ENCODE peak calls at places on chromosome 13, in four cellular contexts. C is fibroblast of pulmonary artery, V is foreskin fibroblast, U is heart left ventricle. A is an unnamed sample.

GRCh38 chr13:75399168-75399878 is 82.6 kb downstream of the TBC1D4 start:
- DNase-seq in C (peak), V (peak), U (no peak), A (no peak)

GRCh38 chr13:85261757-85262346 is 537.4 kb downstream of the SLITRK6 start:
- DNase-seq in C (peak), V (peak), U (no peak), A (no peak)

GRCh38 chr13:102724923-102725322 is 30.1 kb upstream of the METTL21C start:
- DNase-seq in C (peak), V (peak), U (no peak), A (no peak)

GRCh38 chr13:68697551-68697950 is 1410.1 kb upstream of the ATXN8OS start:
- DNase-seq in C (no peak), V (no peak), U (no peak), A (no peak)

GRCh38 chr13:112069063-112069726 is 2.2 kb downstream of the SOX1 start:
- DNase-seq in C (no peak), V (no peak), U (no peak), A (no peak)

GRCh38 chr13:50080158-50080855 is 65.1 kb downstream of the KCNRG start:
- DNase-seq in C (peak), V (peak), U (no peak), A (peak)

GRCh38 chr13:50518791-50519201 is 324.7 kb downstream of the DLEU7 start:
- DNase-seq in C (no peak), V (peak), U (no peak), A (no peak)

GRCh38 chr13:23868521-23868920 is 20.7 kb downstream of the MIPEP start:
- DNase-seq in C (peak), V (peak), U (no peak), A (no peak)

GRCh38 chr13:30585748-30586262 is 31.9 kb upstream of the USPL1 start:
- DNase-seq in C (peak), V (peak), U (no peak), A (no peak)

GRCh38 chr13:69124996-69125395 is 982.6 kb upstream of the ATXN8OS start:
- DNase-seq in C (no peak), V (no peak), U (no peak), A (no peak)

GRCh38 chr13:24232037-24232436 is 71.5 kb downstream of the SPATA13 start:
- DNase-seq in C (no peak), V (no peak), U (no peak), A (no peak)

DNA sequence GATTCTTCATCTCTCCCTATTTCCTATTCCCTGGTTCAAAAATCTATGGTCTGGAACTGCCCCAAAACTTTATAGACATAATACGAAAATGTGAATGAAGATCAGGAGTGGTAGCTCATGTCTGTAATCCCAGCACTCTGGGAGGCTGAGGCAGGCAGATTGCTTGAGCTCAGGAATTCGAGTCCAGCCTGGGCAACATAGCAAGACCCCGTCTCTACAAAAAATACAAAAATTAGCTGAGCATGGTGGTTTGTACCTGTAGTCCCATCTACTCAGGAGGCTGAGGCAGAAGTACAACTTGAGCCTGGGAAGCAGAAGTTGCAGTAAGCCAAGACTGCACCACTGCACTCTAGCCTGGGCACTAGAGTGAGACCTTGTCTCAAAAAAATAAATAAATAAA is 35.1 kb downstream of the UGGT2 start:
- DNase-seq in C (no peak), V (no peak), U (no peak), A (no peak)
- H3K4me3 ChIP-seq in C (no peak), V (no peak), U (no peak), A (no peak)

DNA sequence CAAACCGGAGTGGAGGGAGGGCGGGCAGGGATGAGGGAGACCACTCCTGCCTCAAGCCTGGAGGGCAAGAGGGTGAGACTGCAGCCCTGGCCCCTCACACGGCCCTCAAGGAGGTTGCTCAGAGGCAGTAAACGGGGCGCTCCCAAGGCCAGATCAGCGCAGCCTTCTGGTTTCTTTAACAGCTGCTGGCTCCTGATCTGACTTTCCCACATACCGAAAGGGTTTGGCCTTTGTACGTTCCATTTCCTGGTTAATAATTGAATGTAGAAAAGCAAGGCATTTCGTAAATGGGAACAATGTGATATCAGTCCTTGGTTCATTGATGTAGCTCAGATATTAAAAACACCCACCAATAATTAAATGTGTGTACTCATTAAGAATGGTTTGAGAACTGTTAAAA is 71.5 kb downstream of the GGACT start:
- DNase-seq in C (no peak), V (no peak), U (no peak), A (no peak)
- H3K4me3 ChIP-seq in C (no peak), V (no peak), U (no peak), A (no peak)

GRCh38 chr13:33678906-33679657 is 138.9 kb upstream of the RFC3 start:
- DNase-seq in C (peak), V (no peak), U (peak), A (no peak)

GRCh38 chr13:33678084-33678483 is 139.9 kb upstream of the RFC3 start:
- DNase-seq in C (no peak), V (no peak), U (no peak), A (no peak)

GRCh38 chr13:33676700-33677048 is 141.3 kb upstream of the RFC3 start:
- DNase-seq in C (peak), V (peak), U (peak), A (peak)

GRCh38 chr13:33677215-33677614 is 140.7 kb upstream of the RFC3 start:
- DNase-seq in C (no peak), V (no peak), U (no peak), A (no peak)

DNA sequence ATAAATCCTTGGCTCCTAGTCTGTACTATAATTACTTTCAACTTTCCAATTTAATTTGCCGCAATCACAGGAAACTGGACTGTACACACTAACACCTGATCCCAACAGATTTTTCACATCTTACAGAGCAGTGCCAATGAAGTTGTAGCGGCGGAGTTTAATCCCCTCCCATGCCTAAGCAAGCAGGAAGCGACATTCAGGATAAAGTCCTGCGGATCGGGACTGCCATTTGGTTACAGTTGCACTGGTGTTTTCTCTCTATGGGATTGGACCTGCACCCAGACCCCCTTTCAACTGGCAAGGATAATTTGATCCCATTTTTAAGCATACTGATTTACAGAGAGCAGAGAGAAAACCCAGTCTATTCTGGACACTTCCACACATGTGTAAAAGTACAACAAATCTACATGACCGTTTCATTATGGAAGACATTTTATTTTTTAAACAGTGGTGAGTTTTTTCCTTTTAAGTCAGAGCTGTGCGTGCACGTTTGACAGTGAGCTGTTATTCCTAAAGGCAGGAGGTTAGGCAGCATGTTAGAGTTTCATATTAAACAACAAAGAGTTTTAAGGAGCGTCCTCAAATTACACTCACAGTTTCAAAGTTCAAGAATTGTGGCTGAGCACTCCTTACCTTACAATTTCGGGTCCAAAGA is 141.8 kb upstream of the RFC3 start:
- DNase-seq in C (peak), V (peak), U (no peak), A (no peak)
- H3K4me3 ChIP-seq in C (peak), V (peak), U (peak), A (peak)

DNA sequence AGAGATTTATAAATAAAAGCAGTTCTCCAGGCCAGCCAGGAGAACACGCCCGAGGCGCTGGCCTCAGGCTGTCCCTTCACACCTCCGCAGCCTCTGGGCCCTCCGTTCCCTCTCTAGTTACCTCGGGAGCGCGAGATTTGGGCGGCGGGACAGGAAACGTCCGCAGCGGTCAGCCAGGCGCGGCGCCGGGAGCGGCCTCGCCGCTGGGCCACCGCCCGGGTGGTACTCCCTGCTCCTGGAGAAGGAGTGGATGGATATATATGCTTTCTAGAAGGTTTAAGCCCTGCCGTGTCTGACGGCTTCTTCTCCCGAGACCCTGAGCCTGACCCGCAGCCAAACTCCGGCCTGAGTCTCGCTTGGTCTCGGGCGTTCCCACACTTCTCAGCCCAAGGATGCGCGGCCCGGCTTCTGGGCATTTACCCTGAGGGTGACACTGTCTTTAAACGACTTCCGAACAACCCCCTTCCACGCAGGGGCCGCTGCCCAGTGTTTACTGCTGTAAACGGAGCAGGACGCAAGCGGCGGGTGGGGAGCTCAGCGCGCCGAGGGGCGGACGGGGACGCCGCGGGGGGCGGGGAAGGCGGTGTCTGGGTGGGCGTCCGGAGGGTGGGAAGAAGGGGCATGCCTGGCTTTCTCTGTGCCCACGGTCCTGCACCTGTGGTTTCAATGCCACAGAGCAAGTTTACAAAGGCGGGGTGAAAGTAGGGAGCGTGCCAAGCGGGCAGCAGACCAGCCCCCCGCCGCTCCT is 2.0 kb upstream of the ZIC2 start:
- DNase-seq in C (no peak), V (no peak), U (no peak), A (no peak)
- H3K4me3 ChIP-seq in C (no peak), V (peak), U (peak), A (peak)

GRCh38 chr13:41426047-41426446 is 31.3 kb upstream of the RGCC start:
- DNase-seq in C (no peak), V (no peak), U (no peak), A (no peak)

GRCh38 chr13:41427700-41428099 is 29.6 kb upstream of the RGCC start:
- DNase-seq in C (no peak), V (no peak), U (no peak), A (no peak)

GRCh38 chr13:41428155-41428554 is 29.2 kb upstream of the RGCC start:
- DNase-seq in C (peak), V (no peak), U (no peak), A (no peak)
- H3K4me3 ChIP-seq in C (peak), V (no peak), U (no peak), A (no peak)

A was measured in aorta.